ENCODE peak calls at places on chromosomes 12 and 14, in four cellular contexts. C is activated naive CD4-positive, alpha-beta T cell treated with Interleukin-2 at 50 U/mL for 16 hours; X is D341Med; I is ELF-1. H is an unnamed sample.
A peak's percentile ranks its signal among the peaks of the same experiment; 100 is the strongest.

GRCh38 chr14:92352158-92352985 is 29.4 kb downstream of the SLC24A4 start:
- DNase-seq in X (peak; percentile 47), I (peak; percentile 36), C (no peak), H (peak; percentile 13)

GRCh38 chr14:53501361-53502320 is 348.5 kb upstream of the DDHD1 start:
- DNase-seq in C (no peak), X (no peak), I (no peak), H (peak; percentile 23)

GRCh38 chr12:62523619-62524018 is 57.0 kb downstream of the MON2 start:
- DNase-seq in C (no peak), X (no peak), I (no peak), H (no peak)

GRCh38 chr14:21334202-21334906 is 49.5 kb downstream of the SUPT16H start:
- DNase-seq in C (no peak), I (no peak), X (no peak), H (no peak)

GRCh38 chr14:70884595-70885342 is 22.5 kb upstream of the PCNX1 start:
- DNase-seq in C (no peak), I (no peak), X (no peak), H (no peak)

GRCh38 chr14:68458840-68459469 is 333.9 kb downstream of the ZFP36L1 start:
- DNase-seq in X (peak; percentile 50), C (no peak), I (peak; percentile 41), H (peak; percentile 54)

GRCh38 chr12:118781692-118782091 is 199.6 kb upstream of the SRRM4 start:
- DNase-seq in X (no peak), C (no peak), I (no peak), H (no peak)

GRCh38 chr14:95256011-95256775 is 63.5 kb downstream of the CLMN start:
- DNase-seq in I (no peak), X (no peak), C (no peak), H (no peak)

GRCh38 chr14:32510815-32511214 is 181.7 kb downstream of the AKAP6 start:
- DNase-seq in I (no peak), X (no peak), C (no peak), H (peak; percentile 5)

H was measured in cardiac fibroblast.